ENCODE peak calls at places on chromosomes 7 and 10, in eight cellular contexts. E is uterus, O is stomach, X is adrenal gland, H is prostate gland, F is sigmoid colon, T is A549, B is lower leg skin. C is an unnamed sample.

GRCh38 chr10:126702181-126702580 is 31.7 kb upstream of the C10orf90 start:
- DNase-seq in E (no peak), O (no peak), X (no peak), H (no peak), F (no peak), T (no peak), B (no peak), C (no peak)

GRCh38 chr10:11403116-11403515 is 208.3 kb downstream of the USP6NL start:
- DNase-seq in E (no peak), O (no peak), X (no peak), H (no peak), F (no peak), T (no peak), B (peak; percentile 62), C (no peak)

GRCh38 chr7:79217976-79218626 is 235.4 kb downstream of the MAGI2 start:
- DNase-seq in E (no peak), O (no peak), X (no peak), H (no peak), F (no peak), T (no peak), B (no peak), C (no peak)

GRCh38 chr7:128005117-128005516 is 26.1 kb downstream of the LRRC4 start:
- DNase-seq in E (no peak), O (no peak), X (no peak), H (no peak), F (no peak), T (no peak), B (peak; percentile 67), C (no peak)

GRCh38 chr10:74189999-74190421 is 39.0 kb downstream of the ADK start:
- DNase-seq in E (no peak), O (no peak), X (peak; percentile 44), H (peak; percentile 70), F (no peak), T (peak; percentile 61), B (no peak), C (peak; percentile 26)

GRCh38 chr10:96138102-96138501 is 8.0 kb downstream of the ZNF518A start:
- DNase-seq in E (no peak), O (no peak), X (no peak), H (no peak), F (no peak), T (no peak), B (no peak), C (no peak)

GRCh38 chr10:90313548-90314325 is 544.1 kb downstream of the HTR7 start:
- DNase-seq in E (no peak), O (no peak), X (no peak), H (no peak), F (no peak), T (no peak), B (no peak), C (no peak)

GRCh38 chr7:135121868-135122267 is 26.0 kb upstream of the TMEM140 start:
- DNase-seq in E (no peak), O (no peak), X (no peak), H (no peak), F (no peak), T (no peak), B (no peak), C (no peak)

GRCh38 chr10:71234970-71235681 is 22.8 kb downstream of the UNC5B start:
- DNase-seq in E (peak; percentile 79), O (no peak), X (peak; percentile 75), H (no peak), F (no peak), T (no peak), B (no peak), C (no peak)

GRCh38 chr10:110664483-110665420 is 20.6 kb downstream of the RBM20 start:
- DNase-seq in E (no peak), O (no peak), X (no peak), H (no peak), F (peak; percentile 83), T (peak; percentile 80), B (no peak), C (no peak)

GRCh38 chr7:132485600-132486594 is 90.4 kb downstream of the PLXNA4 start:
- DNase-seq in E (peak; percentile 69), O (peak; percentile 86), X (no peak), H (no peak), F (peak; percentile 73), T (no peak), B (no peak), C (no peak)

GRCh38 chr10:50538473-50539398 is 85.0 kb downstream of the SGMS1 start:
- DNase-seq in E (no peak), O (peak; percentile 43), X (no peak), H (no peak), F (no peak), T (no peak), B (no peak), C (no peak)

GRCh38 chr10:122344741-122345258 is 29.7 kb upstream of the PLEKHA1 start:
- DNase-seq in E (no peak), O (peak; percentile 44), X (no peak), H (no peak), F (no peak), T (no peak), B (peak; percentile 43), C (no peak)

GRCh38 chr10:10891437-10891836 is 126.2 kb upstream of the CELF2 start:
- DNase-seq in E (no peak), O (no peak), X (no peak), H (no peak), F (no peak), T (no peak), B (no peak), C (no peak)

GRCh38 chr10:44463511-44464121 is 78.7 kb upstream of the CXCL12 start:
- DNase-seq in E (no peak), O (no peak), X (no peak), H (no peak), F (no peak), T (no peak), B (no peak), C (no peak)

GRCh38 chr7:33722383-33723096 is 182.8 kb upstream of the BMPER start:
- DNase-seq in E (no peak), O (no peak), X (no peak), H (no peak), F (no peak), T (peak; percentile 70), B (no peak), C (no peak)

GRCh38 chr10:78299861-78300453 is 266.3 kb downstream of the RPS24 start:
- DNase-seq in E (peak; percentile 33), O (no peak), X (peak; percentile 74), H (no peak), F (peak; percentile 75), T (no peak), B (peak; percentile 81), C (peak; percentile 32)

GRCh38 chr7:1919539-1920265 is 249.6 kb downstream of the ELFN1 start:
- DNase-seq in E (no peak), O (peak; percentile 68), X (peak; percentile 93), H (no peak), F (no peak), T (no peak), B (no peak), C (peak; percentile 28)

GRCh38 chr7:99543916-99544315 is 8.0 kb downstream of the FAM200A start:
- DNase-seq in E (no peak), O (no peak), X (no peak), H (no peak), F (no peak), T (no peak), B (no peak), C (no peak)

GRCh38 chr7:37142943-37143342 is 305.7 kb downstream of the ELMO1 start:
- DNase-seq in E (no peak), O (no peak), X (no peak), H (no peak), F (no peak), T (no peak), B (no peak), C (no peak)

GRCh38 chr7:74542558-74543117 is 88.9 kb downstream of the GTF2IRD1 start:
- DNase-seq in E (no peak), O (peak; percentile 70), X (peak; percentile 69), H (peak; percentile 56), F (no peak), T (no peak), B (peak; percentile 90), C (no peak)

GRCh38 chr10:91907033-91907594 is 2.2 kb downstream of the FGFBP3 start:
- DNase-seq in E (no peak), O (no peak), X (no peak), H (no peak), F (no peak), T (no peak), B (peak; percentile 37), C (no peak)
- TF ChIP-seq POLR2A in E (no peak), O (no peak), X (no peak), H (no peak), F (no peak), T (no peak), B (no peak), C (no peak)

GRCh38 chr7:108001759-108002725 is 919 bp downstream of the LAMB1 start:
- DNase-seq in E (peak; percentile 60), O (no peak), X (no peak), H (no peak), F (peak; percentile 73), T (no peak), B (no peak), C (no peak)
- TF ChIP-seq POLR2A in E (no peak), O (no peak), X (no peak), H (no peak), F (no peak), T (no peak), B (no peak), C (no peak)

DNA sequence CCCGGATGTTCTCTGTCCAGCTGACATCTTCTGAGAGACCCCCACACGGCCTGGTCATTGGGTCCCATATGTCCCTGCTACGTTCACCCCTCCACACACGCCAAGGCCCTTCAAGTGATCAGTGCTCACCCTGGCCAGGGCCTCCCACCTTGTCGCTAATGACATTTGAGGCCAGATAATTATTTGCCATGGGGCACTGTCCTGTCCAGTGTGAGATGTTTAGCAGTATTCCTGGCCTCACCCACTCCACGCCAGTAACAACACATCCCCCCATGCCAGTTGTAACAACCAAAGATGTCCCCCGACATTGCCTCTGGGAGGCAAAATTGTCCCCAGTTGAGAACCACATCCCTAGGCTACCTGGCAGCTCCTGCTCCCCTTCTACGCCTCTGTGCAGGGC is 49.9 kb upstream of the NANOS1 start:
- DNase-seq in E (no peak), O (no peak), X (no peak), H (no peak), F (no peak), T (no peak), B (peak; percentile 62), C (no peak)
- TF ChIP-seq POLR2A in E (no peak), O (no peak), X (no peak), H (no peak), F (no peak), T (no peak), B (no peak), C (no peak)

GRCh38 chr7:155255071-155255470 is 42.6 kb upstream of the INSIG1 start:
- DNase-seq in E (no peak), O (no peak), X (no peak), H (no peak), F (no peak), T (no peak), B (no peak), C (no peak)

GRCh38 chr7:155254018-155254417 is 43.7 kb upstream of the INSIG1 start:
- DNase-seq in E (no peak), O (peak; percentile 70), X (no peak), H (no peak), F (no peak), T (no peak), B (no peak), C (no peak)

GRCh38 chr7:155252388-155252957 is 45.2 kb upstream of the INSIG1 start:
- DNase-seq in E (no peak), O (no peak), X (no peak), H (no peak), F (no peak), T (no peak), B (no peak), C (no peak)

GRCh38 chr7:155251831-155252230 is 45.8 kb upstream of the INSIG1 start:
- DNase-seq in E (no peak), O (peak; percentile 37), X (no peak), H (no peak), F (no peak), T (no peak), B (no peak), C (no peak)

GRCh38 chr7:155252958-155253501 is 44.6 kb upstream of the INSIG1 start:
- DNase-seq in E (no peak), O (peak; percentile 33), X (no peak), H (no peak), F (no peak), T (no peak), B (no peak), C (no peak)
- TF ChIP-seq POLR2A in E (no peak), O (no peak), X (no peak), H (no peak), F (no peak), T (no peak), B (no peak), C (no peak)